ENCODE peak calls at places on chromosomes 11 and 22, in eight cellular contexts. D is mesenchymal stem cell, M is tibial artery, O is left ventricle myocardium inferior, Q is mammary epithelial cell, K is iPS DF 6.9, W is body of pancreas, F is cardiac muscle cell. S is an unnamed sample.

GRCh38 chr11:121235057-121235456 is 57.5 kb upstream of the SC5D start:
- DNase-seq in Q (no peak), O (no peak), K (no peak), M (no peak), D (no peak), F (no peak), W (no peak), S (no peak)

GRCh38 chr22:44887941-44888366 is 121.9 kb downstream of the PHF21B start:
- DNase-seq in K (no peak), F (no peak), W (no peak), D (no peak), M (no peak), O (no peak), Q (no peak), S (no peak)

GRCh38 chr11:94030059-94030458 is 8.9 kb downstream of the HEPHL1 start:
- DNase-seq in F (no peak), Q (no peak), M (no peak), W (no peak), D (no peak), O (no peak), K (no peak), S (no peak)

GRCh38 chr22:29315286-29316195 is at the start of gene RASL10A:
- DNase-seq in M (no peak), K (no peak), F (peak; percentile 58), D (no peak), W (no peak), Q (peak; percentile 12), O (no peak), S (no peak)

GRCh38 chr11:130131957-130132850 is 27.4 kb upstream of the ST14 start:
- DNase-seq in W (peak; percentile 62), D (peak; percentile 72), M (no peak), K (peak; percentile 74), Q (peak; percentile 65), O (no peak), F (peak; percentile 57), S (peak; percentile 39)

GRCh38 chr11:113850188-113850587 is 25.2 kb downstream of the USP28 start:
- DNase-seq in F (no peak), M (no peak), K (no peak), Q (no peak), O (no peak), D (no peak), W (no peak), S (no peak)

GRCh38 chr11:106789406-106789805 is 228.9 kb downstream of the GUCY1A2 start:
- DNase-seq in M (no peak), Q (peak; percentile 19), W (no peak), F (no peak), K (no peak), D (no peak), O (no peak), S (no peak)

GRCh38 chr11:133832096-133833081 is 12.9 kb downstream of the SPATA19 start:
- DNase-seq in K (no peak), O (no peak), Q (no peak), D (no peak), M (no peak), W (no peak), F (no peak), S (no peak)

GRCh38 chr22:46537221-46537945 is at the start of gene CELSR1:
- DNase-seq in Q (peak; percentile 83), W (no peak), F (peak; percentile 84), O (peak; percentile 28), M (no peak), D (no peak), K (no peak), S (no peak)

GRCh38 chr22:48931452-48931851 is 896.2 kb downstream of the BRD1 start:
- DNase-seq in W (no peak), D (no peak), K (no peak), M (no peak), O (no peak), Q (no peak), F (no peak), S (no peak)

GRCh38 chr22:37545703-37546435 is 14.4 kb upstream of the CDC42EP1 start:
- DNase-seq in M (peak; percentile 94), K (no peak), O (peak; percentile 94), W (peak; percentile 79), F (peak; percentile 71), D (peak; percentile 100), Q (peak; percentile 73), S (peak; percentile 93)

GRCh38 chr11:60251485-60252207 is 8.7 kb upstream of the MS4A4E start:
- DNase-seq in F (peak; percentile 56), O (no peak), M (no peak), D (peak; percentile 37), Q (peak; percentile 34), K (peak; percentile 18), W (peak; percentile 18), S (peak; percentile 42)

GRCh38 chr11:14860511-14860910 is 31.5 kb downstream of the CYP2R1 start:
- DNase-seq in K (no peak), Q (no peak), F (no peak), O (no peak), M (no peak), D (no peak), W (no peak), S (no peak)

GRCh38 chr22:49789289-49790141 is 38.2 kb downstream of the BRD1 start:
- DNase-seq in W (no peak), D (peak; percentile 74), O (peak; percentile 65), Q (no peak), M (peak; percentile 57), K (no peak), F (no peak), S (no peak)

GRCh38 chr22:21760640-21761039 is 25.0 kb upstream of the YPEL1 start:
- DNase-seq in Q (peak; percentile 52), F (no peak), D (peak; percentile 63), O (no peak), K (no peak), M (no peak), W (no peak), S (no peak)

GRCh38 chr22:44730034-44730433 is 22.3 kb upstream of the ARHGAP8 start:
- DNase-seq in D (no peak), O (no peak), F (no peak), M (no peak), Q (no peak), K (no peak), W (no peak), S (no peak)

GRCh38 chr11:13423372-13423771 is 39.6 kb downstream of the BTBD10 start:
- DNase-seq in Q (no peak), M (no peak), O (no peak), K (no peak), D (no peak), W (no peak), F (no peak), S (no peak)

GRCh38 chr22:36143066-36143815 is 17.3 kb downstream of the APOL3 start:
- DNase-seq in Q (no peak), D (no peak), M (no peak), W (no peak), O (no peak), K (no peak), F (no peak), S (no peak)

GRCh38 chr11:93005239-93005638 is 35.8 kb downstream of the MTNR1B start:
- DNase-seq in K (no peak), M (no peak), W (no peak), Q (peak; percentile 86), O (no peak), F (no peak), D (no peak), S (no peak)

GRCh38 chr22:28710889-28711285 is 30.7 kb downstream of the CHEK2 start:
- DNase-seq in Q (no peak), W (no peak), D (peak; percentile 52), F (no peak), M (no peak), O (no peak), K (no peak), S (no peak)

GRCh38 chr11:116136987-116137674 is 632.9 kb upstream of the CADM1 start:
- DNase-seq in K (no peak), W (no peak), M (no peak), D (no peak), Q (no peak), F (no peak), O (no peak), S (no peak)

GRCh38 chr11:117861151-117862018 is 15.1 kb downstream of the FXYD6 start:
- DNase-seq in M (no peak), Q (no peak), F (peak; percentile 84), D (no peak), W (no peak), K (peak; percentile 70), O (peak; percentile 69), S (peak; percentile 70)

GRCh38 chr11:2466869-2467694 is 22.3 kb downstream of the KCNQ1 start:
- DNase-seq in Q (no peak), D (no peak), K (no peak), O (no peak), F (no peak), W (peak; percentile 8), M (no peak), S (peak; percentile 21)

GRCh38 chr22:32619614-32620426 is 145.2 kb downstream of the FBXO7 start:
- DNase-seq in M (peak; percentile 83), F (no peak), D (peak; percentile 82), Q (peak; percentile 69), O (peak; percentile 64), K (no peak), W (peak; percentile 25), S (no peak)
- H3K4me1 ChIP-seq in M (peaks cover 5% of the 10 kb centered on the region), F (peaks cover 27% of the 10 kb centered on the region), D (peaks cover 3% of the 10 kb centered on the region), Q (no peaks in the 10 kb centered on the region), O (peaks cover 80% of the 10 kb centered on the region), K (peaks cover 5% of the 10 kb centered on the region), W (no peaks in the 10 kb centered on the region), S (peaks cover 40% of the 10 kb centered on the region)

GRCh38 chr22:19175602-19176174 is 2.8 kb downstream of the SLC25A1 start:
- DNase-seq in O (no peak), Q (no peak), K (no peak), M (no peak), F (no peak), W (no peak), D (no peak), S (no peak)

GRCh38 chr22:19173047-19174035 is 5.2 kb downstream of the SLC25A1 start:
- DNase-seq in Q (no peak), F (no peak), O (no peak), M (no peak), K (no peak), W (no peak), D (no peak), S (no peak)

GRCh38 chr22:19176175-19176630 is 2.3 kb downstream of the SLC25A1 start:
- DNase-seq in Q (no peak), O (no peak), F (no peak), D (no peak), M (no peak), K (no peak), W (no peak), S (no peak)

GRCh38 chr22:19175026-19175601 is 3.4 kb downstream of the SLC25A1 start:
- DNase-seq in F (no peak), O (no peak), M (no peak), W (no peak), K (no peak), Q (no peak), D (no peak), S (no peak)

GRCh38 chr22:19174106-19175025 is 4.2 kb downstream of the SLC25A1 start:
- DNase-seq in W (peak; percentile 40), O (no peak), K (no peak), F (no peak), Q (peak; percentile 55), M (no peak), D (peak; percentile 56), S (peak; percentile 38)
- H3K27ac ChIP-seq in W (peak overlapping the region; percentile 20), O (peak overlapping the region; percentile 75), K (no peak overlapping the region), F (peak overlapping the region; percentile 56), Q (no peak overlapping the region), M (peak overlapping the region; percentile 15), D (peak overlapping the region; percentile 52), S (no peak overlapping the region)

GRCh38 chr11:73387594-73388021 is 11.4 kb downstream of the RELT start:
- DNase-seq in K (no peak), Q (no peak), F (peak; percentile 59), W (no peak), O (no peak), D (no peak), M (no peak), S (no peak)
- H3K4me3 ChIP-seq in K (no peak overlapping the region), Q (no peak overlapping the region), F (no peak overlapping the region), W (no peak overlapping the region), O (no peak overlapping the region), D (no peak overlapping the region), M (no peak overlapping the region), S (no peak overlapping the region)

GRCh38 chr11:73330569-73331093 is 22.6 kb downstream of the ARHGEF17 start:
- DNase-seq in W (no peak), Q (no peak), O (no peak), D (peak; percentile 78), K (no peak), F (peak; percentile 49), M (no peak), S (no peak)
- H3K4me1 ChIP-seq in W (peaks cover 25% of the 10 kb centered on the region), Q (peaks cover 28% of the 10 kb centered on the region), O (peaks cover 99% of the 10 kb centered on the region), D (peaks cover 71% of the 10 kb centered on the region), K (peaks cover 16% of the 10 kb centered on the region), F (peaks cover 68% of the 10 kb centered on the region), M (peaks cover 13% of the 10 kb centered on the region), S (peaks cover 59% of the 10 kb centered on the region)